ENCODE peak calls at places on chromosomes 7 and 10, in ten cellular contexts. N, V, P, R, M, B, X, G, E and I are unnamed samples.
A peak's percentile ranks its signal among the peaks of the same experiment; 100 is the strongest.

GRCh38 chr7:98733036-98733435 is 116.0 kb downstream of the NPTX2 start:
- DNase-seq in G (peak; percentile 20), B (no peak), N (peak; percentile 65), V (peak; percentile 13), M (peak; percentile 13), P (peak; percentile 65), E (peak; percentile 75), R (peak; percentile 42), X (no peak), I (no peak)

GRCh38 chr10:46530249-46531186 is 25.9 kb downstream of the GPRIN2 start:
- DNase-seq in M (no peak), N (no peak), P (no peak), E (peak; percentile 63), X (no peak), R (no peak), G (peak; percentile 98), V (peak; percentile 100), B (peak; percentile 28), I (peak; percentile 97)

GRCh38 chr7:112135815-112136706 is 70.1 kb downstream of the DOCK4 start:
- DNase-seq in M (no peak), V (no peak), P (no peak), G (no peak), B (no peak), N (no peak), X (no peak), R (no peak), E (no peak), I (no peak)

GRCh38 chr7:2152646-2153045 is 80.1 kb downstream of the MAD1L1 start:
- DNase-seq in N (no peak), X (no peak), G (no peak), B (no peak), M (no peak), P (no peak), V (no peak), R (no peak), E (no peak), I (no peak)

GRCh38 chr7:148633761-148634160 is 43.2 kb downstream of the C7orf33 start:
- DNase-seq in G (no peak), E (no peak), V (no peak), X (no peak), N (no peak), M (no peak), P (no peak), B (no peak), R (no peak), I (no peak)

GRCh38 chr7:7176421-7177043 is 5.8 kb upstream of the C1GALT1 start:
- DNase-seq in N (no peak), P (no peak), M (peak; percentile 1), E (no peak), G (peak; percentile 80), V (peak; percentile 93), B (no peak), R (no peak), X (no peak), I (peak; percentile 74)

GRCh38 chr7:107355616-107356015 is 114.2 kb upstream of the GPR22 start:
- DNase-seq in M (no peak), X (no peak), V (peak; percentile 14), P (no peak), R (no peak), B (no peak), E (no peak), G (no peak), N (no peak), I (peak; percentile 11)

GRCh38 chr7:128923411-128923800 is 12.9 kb upstream of the KCP start:
- DNase-seq in P (no peak), B (no peak), M (no peak), N (no peak), V (no peak), X (no peak), R (no peak), E (no peak), G (no peak), I (no peak)

GRCh38 chr10:124688889-124689670 is 55.1 kb downstream of the FAM53B start:
- DNase-seq in V (peak; percentile 50), M (no peak), B (peak; percentile 16), E (no peak), N (no peak), X (no peak), R (no peak), G (no peak), P (peak; percentile 67), I (no peak)

GRCh38 chr10:85642421-85643170 is 724.0 kb downstream of the GRID1 start:
- DNase-seq in P (no peak), N (no peak), B (no peak), M (no peak), V (peak; percentile 43), G (peak; percentile 1), E (peak; percentile 72), X (no peak), R (no peak), I (peak; percentile 47)